ENCODE peak calls at places on chromosomes 6 and 20, in five cellular contexts. Z is GM12865, J is foreskin fibroblast, R is A549, T is hepatocyte. X is an unnamed sample.

GRCh38 chr6:88650029-88650619 is 313.3 kb downstream of the RNGTT start:
- DNase-seq in Z (peak; percentile 91), J (peak; percentile 69), R (no peak), T (no peak), X (peak; percentile 37)

GRCh38 chr20:44233436-44234016 is 13.6 kb upstream of the GDAP1L1 start:
- DNase-seq in Z (no peak), J (no peak), R (no peak), T (no peak), X (no peak)

GRCh38 chr6:4637691-4638433 is 138.3 kb upstream of the CDYL start:
- DNase-seq in Z (peak; percentile 69), J (peak; percentile 31), R (no peak), T (peak; percentile 39), X (no peak)

GRCh38 chr6:47247227-47247797 is 62.4 kb downstream of the TNFRSF21 start:
- DNase-seq in Z (peak; percentile 44), J (no peak), R (no peak), T (no peak), X (no peak)

GRCh38 chr6:33279971-33280511 is 3.1 kb downstream of the B3GALT4 start:
- DNase-seq in Z (peak; percentile 45), J (peak; percentile 44), R (peak; percentile 85), T (peak; percentile 74), X (no peak)

GRCh38 chr20:9087531-9088217 is 18.8 kb downstream of the PLCB4 start:
- DNase-seq in Z (no peak), J (no peak), R (no peak), T (no peak), X (no peak)

GRCh38 chr20:2230671-2231488 is 64.9 kb upstream of the TGM3 start:
- DNase-seq in Z (no peak), J (no peak), R (no peak), T (peak; percentile 29), X (no peak)

GRCh38 chr6:105645958-105646357 is 243.1 kb upstream of the PREP start:
- DNase-seq in Z (no peak), J (no peak), R (no peak), T (no peak), X (no peak)

GRCh38 chr6:1461736-1462135 is 72.4 kb downstream of the FOXF2 start:
- DNase-seq in Z (no peak), J (no peak), R (no peak), T (no peak), X (no peak)
- H3K4me3 ChIP-seq in Z (no peak overlapping the region), J (no peak overlapping the region), R (no peak overlapping the region), T (no peak overlapping the region), X (no peak overlapping the region)

GRCh38 chr20:63520594-63520938 is at the start of gene PPDPF:
- DNase-seq in Z (peak; percentile 91), J (peak; percentile 76), R (peak; percentile 82), T (peak; percentile 95), X (peak; percentile 31)

GRCh38 chr20:63518946-63519764 is 1.4 kb upstream of the PPDPF start:
- DNase-seq in Z (peak; percentile 1), J (no peak), R (no peak), T (no peak), X (no peak)

GRCh38 chr20:63518351-63518861 is 2.2 kb upstream of the PPDPF start:
- DNase-seq in Z (no peak), J (no peak), R (no peak), T (no peak), X (no peak)

GRCh38 chr20:63520939-63521601 is 505 bp downstream of the PPDPF start:
- DNase-seq in Z (peak; percentile 83), J (peak; percentile 55), R (peak; percentile 62), T (peak; percentile 93), X (no peak)

DNA sequence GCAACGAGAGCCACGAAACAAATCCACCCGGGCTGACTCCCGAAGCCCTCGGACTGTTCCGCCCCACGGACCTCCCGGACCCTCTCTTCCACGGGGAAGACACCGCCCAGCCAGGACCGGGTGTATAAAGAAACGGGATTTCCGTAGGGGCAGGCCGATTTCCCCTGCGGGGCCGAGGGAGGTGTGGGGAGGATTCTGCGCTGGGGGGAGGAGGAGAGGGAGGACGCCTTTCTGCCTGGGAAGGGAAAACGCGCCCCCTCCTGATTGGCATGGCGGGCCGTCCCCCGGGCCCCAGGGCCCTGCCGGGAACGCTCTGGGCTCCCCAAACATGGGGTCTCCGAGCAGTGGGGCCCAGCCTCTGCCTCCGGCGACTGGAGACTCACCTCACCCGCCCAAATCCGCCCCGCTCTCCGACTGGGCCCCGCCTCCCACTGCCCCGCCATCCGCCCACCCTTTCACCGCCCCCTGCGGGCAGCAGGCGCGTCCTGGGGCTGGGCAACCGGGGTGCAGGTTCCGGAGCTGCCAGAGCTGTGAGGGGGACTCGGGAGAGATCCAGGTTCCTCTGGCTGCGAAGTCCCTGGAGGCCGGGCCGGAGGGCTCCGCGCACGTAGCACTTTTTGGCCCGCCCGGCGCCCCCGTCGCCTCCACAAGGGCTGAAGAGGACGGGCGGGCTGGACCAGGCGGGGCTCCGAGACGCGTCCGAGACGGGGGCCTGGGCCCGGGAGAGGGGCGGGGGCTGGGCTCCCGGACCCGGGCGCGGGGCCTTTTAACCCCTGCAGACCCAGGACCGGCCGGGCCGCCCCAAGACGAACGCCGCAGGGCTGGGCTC is 586 bp upstream of the PPDPF start:
- DNase-seq in Z (peak; percentile 65), J (peak; percentile 35), R (peak; percentile 69), T (peak; percentile 80), X (no peak)
- TF ChIP-seq CTCF in Z (peak; percentile 17), J (peak; percentile 20), R (peak; percentile 18), T (peak; percentile 29), X (peak; percentile 21)

GRCh38 chr6:2810092-2810671 is 31.5 kb downstream of the SERPINB1 start:
- DNase-seq in Z (no peak), J (no peak), R (no peak), T (peak; percentile 62), X (no peak)
- H3K4me3 ChIP-seq in Z (no peak overlapping the region), J (no peak overlapping the region), R (no peak overlapping the region), T (no peak overlapping the region), X (no peak overlapping the region)

DNA sequence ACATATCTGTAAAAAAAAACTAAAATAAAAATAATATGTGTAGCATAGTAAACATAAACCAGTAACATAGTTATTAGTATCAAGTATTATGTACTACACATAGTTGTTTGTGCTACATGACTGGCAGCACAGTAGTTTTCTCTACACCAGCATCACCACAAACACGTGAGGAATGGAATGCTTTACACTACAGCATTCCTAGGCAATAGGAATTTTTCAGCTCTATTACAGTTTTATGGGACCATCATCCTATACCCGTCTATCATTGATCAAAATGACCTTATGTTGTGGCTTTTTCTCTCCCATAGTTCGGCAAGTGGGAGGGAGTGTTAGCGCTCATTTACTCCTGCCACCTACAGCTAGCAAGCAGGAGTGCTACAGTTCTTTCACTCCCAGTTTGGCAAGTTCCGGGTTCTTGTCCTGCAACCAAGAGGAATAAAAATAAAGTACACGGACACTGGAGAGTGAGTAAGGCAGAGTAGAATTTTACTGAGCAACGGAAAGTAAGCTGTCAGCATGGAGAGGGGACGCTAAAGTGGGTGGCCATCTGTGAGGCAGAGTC is 196.8 kb upstream of the HSF2 start:
- DNase-seq in Z (no peak), J (no peak), R (no peak), T (no peak), X (no peak)
- TF ChIP-seq CTCF in Z (no peak), J (no peak), R (no peak), T (no peak), X (no peak)

GRCh38 chr20:57785720-57786119 is 75.9 kb upstream of the PMEPA1 start:
- DNase-seq in Z (no peak), J (no peak), R (no peak), T (no peak), X (no peak)
- H3K4me3 ChIP-seq in Z (no peak overlapping the region), J (no peak overlapping the region), R (no peak overlapping the region), T (no peak overlapping the region), X (no peak overlapping the region)

DNA sequence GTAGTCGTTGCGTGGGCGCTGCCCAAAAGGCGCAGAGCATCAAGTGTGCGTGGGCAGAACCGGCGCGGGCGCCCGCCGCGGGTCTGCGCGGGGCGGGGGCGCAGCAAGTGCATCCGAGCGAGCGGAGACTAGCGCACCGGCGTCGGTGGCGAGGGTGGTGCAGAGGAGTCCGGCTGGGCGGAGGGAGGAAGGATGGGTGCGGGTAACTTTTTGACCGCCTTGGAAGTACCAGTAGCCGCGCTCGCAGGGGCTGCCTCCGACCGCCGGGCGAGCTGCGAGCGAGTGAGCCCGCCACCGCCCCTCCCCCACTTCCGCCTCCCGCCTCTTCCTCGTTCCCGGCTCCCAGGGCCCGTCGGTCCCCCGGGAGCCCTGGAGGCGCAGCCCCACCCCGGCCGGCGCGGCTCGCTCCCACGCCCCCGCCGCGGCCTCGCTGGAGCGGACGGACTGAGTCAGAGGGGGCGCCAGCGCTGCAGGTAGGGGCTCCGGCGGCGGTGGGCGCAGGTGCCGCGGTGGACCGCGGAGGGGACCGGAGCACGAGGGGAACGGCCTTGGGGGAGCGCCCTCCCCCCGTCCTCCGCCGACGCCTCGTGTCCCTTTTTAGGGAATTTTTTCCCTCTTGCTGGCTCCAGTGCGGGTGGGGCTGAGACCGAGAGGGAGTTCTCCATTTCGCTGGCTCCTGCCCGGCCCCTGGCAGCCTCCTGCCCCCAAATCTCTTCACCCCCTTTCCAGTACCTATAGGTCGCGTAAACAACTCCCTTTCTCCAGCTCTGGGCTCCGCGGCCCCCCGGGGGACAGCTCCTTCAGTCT is 1.6 kb upstream of the DBNDD2 start:
- DNase-seq in Z (no peak), J (no peak), R (no peak), T (peak; percentile 69), X (no peak)
- TF ChIP-seq CTCF in Z (no peak), J (no peak), R (no peak), T (no peak), X (no peak)

GRCh38 chr20:24589381-24589780 is 120.0 kb downstream of the SYNDIG1 start:
- DNase-seq in Z (no peak), J (no peak), R (no peak), T (no peak), X (no peak)
- H3K4me3 ChIP-seq in Z (no peak overlapping the region), J (no peak overlapping the region), R (no peak overlapping the region), T (no peak overlapping the region), X (no peak overlapping the region)

DNA sequence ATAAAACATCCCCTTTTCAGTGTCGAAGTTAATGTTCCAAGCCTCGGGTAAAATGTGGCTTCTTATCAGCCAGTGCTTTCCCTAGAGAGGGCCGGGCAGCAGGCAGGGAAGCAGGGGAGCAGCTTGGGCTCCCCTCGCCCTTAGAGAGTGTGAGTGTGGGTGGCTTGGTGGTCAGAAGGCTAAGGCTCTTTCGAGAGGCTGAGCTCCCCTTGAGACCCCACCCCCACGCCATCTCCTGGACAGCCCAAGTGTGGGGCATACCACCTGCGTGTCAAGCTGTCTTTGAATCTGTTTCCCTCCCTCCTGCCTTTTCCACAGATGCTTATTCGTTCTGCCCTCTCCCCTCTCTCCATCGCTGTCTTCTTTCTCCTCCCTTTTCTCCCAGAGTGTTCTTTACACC is 95.1 kb upstream of the FOXP4 start:
- DNase-seq in Z (no peak), J (no peak), R (no peak), T (peak; percentile 54), X (no peak)
- TF ChIP-seq CTCF in Z (no peak), J (no peak), R (no peak), T (peak; percentile 32), X (no peak)

GRCh38 chr6:110705543-110705942 is 109.7 kb downstream of the CDK19 start:
- DNase-seq in Z (peak; percentile 35), J (no peak), R (no peak), T (no peak), X (no peak)
- H3K4me3 ChIP-seq in Z (no peak overlapping the region), J (no peak overlapping the region), R (no peak overlapping the region), T (no peak overlapping the region), X (no peak overlapping the region)

X was measured in astrocyte of the cerebellum.